ENCODE peak calls at places on chromosomes 2 and 18, in five cellular contexts. J is G401; R is mesendoderm; O is dorsolateral prefrontal cortex; V is stimulated activated CD4-positive, alpha-beta T cell treated with anti-CD3 and anti-CD28 coated beads, TNF-alpha, amount 100 ng/mL, for 4 hours. M is an unnamed sample.

GRCh38 chr2:70304501-70304900 is 2.6 kb upstream of the FAM136A start:
- DNase-seq in J (no peak), R (peak), O (no peak), V (no peak), M (no peak)

GRCh38 chr2:86174445-86174844 is 20.8 kb downstream of the IMMT start:
- DNase-seq in J (no peak), R (no peak), O (no peak), V (no peak), M (no peak)

GRCh38 chr18:25826823-25827617 is 263.4 kb downstream of the SS18 start:
- DNase-seq in J (peak), R (no peak), O (no peak), V (no peak), M (no peak)

GRCh38 chr18:8706981-8707940 is 1.9 kb downstream of the MTCL1 start:
- DNase-seq in J (peak), R (peak), O (no peak), V (no peak), M (peak)

GRCh38 chr2:217724436-217724835 is 278.4 kb downstream of the TNS1 start:
- DNase-seq in J (no peak), R (peak), O (no peak), V (no peak), M (no peak)

GRCh38 chr2:234565842-234566619 is 69.2 kb upstream of the ARL4C start:
- DNase-seq in J (no peak), R (no peak), O (no peak), V (no peak), M (no peak)

GRCh38 chr18:32048507-32049091 is 30.0 kb downstream of the RNF125 start:
- DNase-seq in J (no peak), R (peak), O (no peak), V (no peak), M (no peak)

GRCh38 chr18:56407631-56408030 is 230.8 kb downstream of the TXNL1 start:
- DNase-seq in J (no peak), R (no peak), O (no peak), V (no peak), M (no peak)

GRCh38 chr18:9506046-9506792 is 30.9 kb downstream of the RALBP1 start:
- DNase-seq in J (no peak), R (peak), O (no peak), V (no peak), M (no peak)

GRCh38 chr18:22723221-22723620 is 209.9 kb upstream of the RBBP8 start:
- DNase-seq in J (no peak), R (no peak), O (no peak), V (no peak), M (no peak)

GRCh38 chr2:6773694-6774044 is 92.0 kb downstream of the CMPK2 start:
- DNase-seq in J (no peak), R (no peak), O (no peak), V (no peak), M (no peak)

GRCh38 chr2:219724628-219725027 is 97.2 kb downstream of the SLC4A3 start:
- DNase-seq in J (no peak), R (no peak), O (no peak), V (no peak), M (no peak)

GRCh38 chr2:36554531-36554930 is 43.4 kb downstream of the FEZ2 start:
- DNase-seq in J (no peak), R (no peak), O (no peak), V (no peak), M (no peak)

GRCh38 chr2:39068290-39068689 is 52.6 kb downstream of the SOS1 start:
- DNase-seq in J (no peak), R (no peak), O (no peak), V (no peak), M (no peak)

GRCh38 chr2:9378433-9379371 is 44.6 kb downstream of the ITGB1BP1 start:
- DNase-seq in J (peak), R (peak), O (peak), V (no peak), M (no peak)

GRCh38 chr2:20614201-20615045 is 36.5 kb downstream of the HS1BP3 start:
- DNase-seq in J (peak), R (peak), O (peak), V (no peak), M (no peak)

GRCh38 chr2:100667801-100668200 is 105.0 kb downstream of the PDCL3 start:
- DNase-seq in J (no peak), R (no peak), O (no peak), V (no peak), M (no peak)

GRCh38 chr2:104850322-104851184 is 3.4 kb upstream of the POU3F3 start:
- DNase-seq in J (peak), R (peak), O (peak), V (no peak), M (no peak)

GRCh38 chr18:31685097-31686082 is 1.0 kb upstream of the B4GALT6 start:
- DNase-seq in J (peak), R (peak), O (peak), V (no peak), M (peak)

GRCh38 chr2:226673314-226673723 is 126.3 kb downstream of the IRS1 start:
- DNase-seq in J (no peak), R (peak), O (no peak), V (no peak), M (no peak)

GRCh38 chr2:38187416-38188127 is 111.6 kb upstream of the CYP1B1 start:
- DNase-seq in J (no peak), R (no peak), O (no peak), V (no peak), M (no peak)

GRCh38 chr2:101679037-101679726 is 18.3 kb upstream of the MAP4K4 start:
- DNase-seq in J (no peak), R (no peak), O (no peak), V (no peak), M (no peak)

GRCh38 chr18:22865354-22866116 is 67.6 kb upstream of the RBBP8 start:
- DNase-seq in J (no peak), R (no peak), O (no peak), V (no peak), M (no peak)

GRCh38 chr2:222709191-222709891 is 37.9 kb downstream of the MOGAT1 start:
- DNase-seq in J (peak), R (peak), O (peak), V (no peak), M (peak)

GRCh38 chr2:120992791-120993555 is 257.3 kb downstream of the GLI2 start:
- DNase-seq in J (no peak), R (no peak), O (no peak), V (no peak), M (no peak)

GRCh38 chr2:8303322-8303832 is 378.5 kb upstream of the ID2 start:
- DNase-seq in J (no peak), R (no peak), O (peak), V (peak), M (no peak)

GRCh38 chr2:111632661-111633060 is 251.3 kb downstream of the ANAPC1 start:
- DNase-seq in J (no peak), R (peak), O (no peak), V (no peak), M (no peak)

GRCh38 chr18:44051088-44051487 is 629.6 kb upstream of the SETBP1 start:
- DNase-seq in J (no peak), R (peak), O (no peak), V (no peak), M (no peak)

GRCh38 chr2:233489143-233489542 is 77.4 kb downstream of the USP40 start:
- DNase-seq in J (no peak), R (no peak), O (no peak), V (no peak), M (no peak)

GRCh38 chr2:11701831-11702301 is 31.9 kb upstream of the NTSR2 start:
- DNase-seq in J (no peak), R (no peak), O (no peak), V (no peak), M (no peak)

GRCh38 chr18:76496200-76496890 is 1.3 kb upstream of the ZNF516 start:
- DNase-seq in J (no peak), R (peak), O (no peak), V (no peak), M (no peak)

GRCh38 chr2:154173164-154173563 is 301.4 kb downstream of the GALNT13 start:
- DNase-seq in J (no peak), R (no peak), O (no peak), V (no peak), M (no peak)

GRCh38 chr2:28449489-28450395 is 46.1 kb upstream of the PLB1 start:
- DNase-seq in J (no peak), R (peak), O (no peak), V (peak), M (no peak)

M was measured in nucleus accumbens.